ENCODE peak calls at places on chromosomes 11 and 22, in eight cellular contexts. B is NCI-H2029 treated with DMSO at 0.1 percent for 48 hours; J is astrocyte of the spinal cord; G is stimulated activated CD4-positive, alpha-beta T cell treated with anti-CD3 and anti-CD28 coated beads, Interleukin-12 subunit alpha, Interleukin-12 subunit beta, amount 100 ng/mL, for 24 hours; Z is fibroblast of mammary gland; M is substantia nigra; H is psoas muscle; V is stimulated activated CD8-positive, alpha-beta memory T cell treated with anti-CD3 and anti-CD28 coated beads, Interleukin-15, amount 100 ng/mL, for 1 hour. N is an unnamed sample.
A peak's percentile ranks its signal among the peaks of the same experiment; 100 is the strongest.

GRCh38 chr11:61891331-61892084 is at the start of gene FADS3:
- DNase-seq in B (peak; percentile 42), J (peak; percentile 76), G (peak; percentile 58), Z (peak; percentile 63), M (peak; percentile 78), H (peak; percentile 92), V (peak; percentile 19), N (peak; percentile 78)

GRCh38 chr11:116563028-116563712 is 209.6 kb downstream of the BUD13 start:
- DNase-seq in B (peak; percentile 41), J (peak; percentile 44), G (no peak), Z (peak; percentile 12), M (peak; percentile 58), H (no peak), V (no peak), N (no peak)

GRCh38 chr11:103257360-103257759 is 148.1 kb downstream of the DYNC2H1 start:
- DNase-seq in B (no peak), J (peak; percentile 26), G (no peak), Z (peak; percentile 34), M (no peak), H (no peak), V (no peak), N (peak; percentile 63)

GRCh38 chr11:86116996-86117705 is 48.3 kb upstream of the PICALM start:
- DNase-seq in B (no peak), J (peak; percentile 63), G (no peak), Z (peak; percentile 70), M (no peak), H (no peak), V (no peak), N (no peak)

GRCh38 chr11:109130910-109131309 is 291.1 kb upstream of the C11orf87 start:
- DNase-seq in B (no peak), J (no peak), G (no peak), Z (no peak), M (no peak), H (no peak), V (no peak), N (no peak)

GRCh38 chr11:118778898-118779297 is 12.1 kb downstream of the DDX6 start:
- DNase-seq in B (no peak), J (no peak), G (no peak), Z (no peak), M (no peak), H (no peak), V (no peak), N (no peak)

GRCh38 chr11:64340671-64341335 is 799 bp downstream of the CCDC88B start:
- DNase-seq in B (no peak), J (no peak), G (peak; percentile 82), Z (no peak), M (no peak), H (no peak), V (peak; percentile 76), N (peak; percentile 86)

GRCh38 chr22:45709004-45709739 is 37.5 kb downstream of the ATXN10 start:
- DNase-seq in B (peak; percentile 77), J (peak; percentile 75), G (no peak), Z (peak; percentile 85), M (no peak), H (peak; percentile 23), V (no peak), N (no peak)

GRCh38 chr11:87463486-87464102 is 425.9 kb downstream of the TMEM135 start:
- DNase-seq in B (no peak), J (peak; percentile 13), G (no peak), Z (peak; percentile 17), M (no peak), H (no peak), V (no peak), N (peak; percentile 86)

GRCh38 chr11:132257861-132258260 is 887.4 kb downstream of the NTM start:
- DNase-seq in B (no peak), J (no peak), G (no peak), Z (no peak), M (no peak), H (no peak), V (no peak), N (no peak)

GRCh38 chr11:83033972-83034672 is 37.6 kb downstream of the RAB30 start:
- DNase-seq in B (peak; percentile 19), J (peak; percentile 88), G (no peak), Z (peak; percentile 95), M (peak; percentile 56), H (peak; percentile 41), V (no peak), N (no peak)

GRCh38 chr22:48268293-48268692 is 1505.8 kb downstream of the TBC1D22A start:
- DNase-seq in B (no peak), J (no peak), G (no peak), Z (no peak), M (no peak), H (no peak), V (no peak), N (no peak)

GRCh38 chr22:22074634-22075381 is 92.2 kb upstream of the TOP3B start:
- DNase-seq in B (no peak), J (no peak), G (no peak), Z (no peak), M (no peak), H (no peak), V (no peak), N (no peak)

GRCh38 chr22:38413085-38414008 is 41.7 kb downstream of the KCNJ4 start:
- DNase-seq in B (no peak), J (no peak), G (no peak), Z (no peak), M (no peak), H (no peak), V (no peak), N (no peak)

GRCh38 chr11:88779551-88779950 is 286.2 kb downstream of the GRM5 start:
- DNase-seq in B (no peak), J (peak; percentile 91), G (no peak), Z (peak; percentile 98), M (no peak), H (no peak), V (no peak), N (no peak)

GRCh38 chr11:121067912-121068652 is 33.0 kb upstream of the TECTA start:
- DNase-seq in B (no peak), J (no peak), G (no peak), Z (no peak), M (no peak), H (no peak), V (no peak), N (no peak)

GRCh38 chr11:70176940-70177689 is 26.0 kb upstream of the FADD start:
- DNase-seq in B (no peak), J (no peak), G (peak; percentile 42), Z (peak; percentile 14), M (no peak), H (no peak), V (peak; percentile 8), N (peak; percentile 75)

GRCh38 chr11:101453682-101454081 is 130.1 kb downstream of the TRPC6 start:
- DNase-seq in B (no peak), J (peak; percentile 28), G (no peak), Z (peak; percentile 36), M (no peak), H (no peak), V (no peak), N (no peak)

GRCh38 chr11:73944901-73945300 is 5.9 kb upstream of the DNAJB13 start:
- DNase-seq in B (no peak), J (no peak), G (no peak), Z (no peak), M (peak; percentile 3), H (no peak), V (no peak), N (no peak)

GRCh38 chr11:128463386-128463829 is 124.0 kb downstream of the ETS1 start:
- DNase-seq in B (no peak), J (peak; percentile 92), G (no peak), Z (peak; percentile 97), M (no peak), H (no peak), V (no peak), N (peak; percentile 85)

GRCh38 chr11:8793114-8793777 is 110.7 kb downstream of the RPL27A start:
- DNase-seq in B (no peak), J (no peak), G (no peak), Z (peak; percentile 57), M (no peak), H (no peak), V (no peak), N (no peak)

GRCh38 chr22:50041361-50042065 is 16.6 kb downstream of the TTLL8 start:
- DNase-seq in B (no peak), J (no peak), G (no peak), Z (no peak), M (no peak), H (no peak), V (no peak), N (no peak)

GRCh38 chr11:117961896-117962295 is 24.3 kb upstream of the IL10RA start:
- DNase-seq in B (no peak), J (no peak), G (no peak), Z (no peak), M (no peak), H (no peak), V (no peak), N (peak; percentile 40)

GRCh38 chr11:10818594-10818993 is 9.9 kb upstream of the EIF4G2 start:
- DNase-seq in B (no peak), J (peak; percentile 39), G (no peak), Z (peak; percentile 80), M (no peak), H (no peak), V (no peak), N (no peak)

GRCh38 chr11:8832571-8833260 is 78.3 kb upstream of the AKIP1 start:
- DNase-seq in B (no peak), J (peak; percentile 77), G (no peak), Z (peak; percentile 74), M (no peak), H (no peak), V (no peak), N (peak; percentile 87)

GRCh38 chr11:96204721-96205459 is 138.1 kb downstream of the MAML2 start:
- DNase-seq in B (no peak), J (no peak), G (no peak), Z (no peak), M (no peak), H (no peak), V (no peak), N (no peak)

GRCh38 chr22:49235463-49236300 is 592.0 kb downstream of the BRD1 start:
- DNase-seq in B (peak; percentile 46), J (no peak), G (no peak), Z (no peak), M (no peak), H (no peak), V (no peak), N (peak; percentile 64)

GRCh38 chr11:12909866-12910265 is 99.2 kb upstream of the RASSF10 start:
- DNase-seq in B (no peak), J (no peak), G (no peak), Z (peak; percentile 57), M (no peak), H (no peak), V (no peak), N (no peak)

GRCh38 chr22:42432818-42433217 is 615 bp upstream of the NFAM1 start:
- DNase-seq in B (no peak), J (no peak), G (no peak), Z (no peak), M (no peak), H (no peak), V (no peak), N (no peak)

GRCh38 chr22:41647771-41648170 is 26.7 kb downstream of the XRCC6 start:
- DNase-seq in B (no peak), J (no peak), G (no peak), Z (no peak), M (no peak), H (no peak), V (no peak), N (no peak)

GRCh38 chr11:133845413-133845812 is at the start of gene SPATA19:
- DNase-seq in B (no peak), J (no peak), G (no peak), Z (no peak), M (no peak), H (no peak), V (no peak), N (no peak)

GRCh38 chr22:28091486-28091885 is 172.4 kb upstream of the PITPNB start:
- DNase-seq in B (no peak), J (no peak), G (no peak), Z (no peak), M (no peak), H (no peak), V (no peak), N (no peak)